ENCODE peak calls at places on chromosomes 2 and 18, in six cellular contexts. One of them, this sample, is unnamed. For H3K79me1, the result is how much of the 10 kb centered on the place peaks cover.

GRCh38 chr2:26580151-26580550 is 61.0 kb downstream of the CIB4 start:
- DNase-seq in IMR-90: no peak
- DNase-seq in H1: no peak
- DNase-seq in H9: peak
- DNase-seq in neuronal stem cell: no peak
- DNase-seq in trophoblast cell: no peak
- DNase-seq in this sample: no peak

GRCh38 chr2:96308248-96308647 is 2.9 kb upstream of the SNRNP200 start:
- DNase-seq in trophoblast cell: no peak
- DNase-seq in H1: no peak
- DNase-seq in IMR-90: no peak
- DNase-seq in H9: no peak
- DNase-seq in neuronal stem cell: no peak
- DNase-seq in this sample: no peak

GRCh38 chr2:16653083-16653375 is 12.6 kb downstream of the CYRIA start:
- DNase-seq in H9: no peak
- DNase-seq in IMR-90: no peak
- DNase-seq in neuronal stem cell: no peak
- DNase-seq in H1: no peak
- DNase-seq in trophoblast cell: no peak
- DNase-seq in this sample: no peak

GRCh38 chr2:37324786-37325624 is at the start of gene PRKD3:
- DNase-seq in H9: peak
- DNase-seq in H1: peak
- DNase-seq in trophoblast cell: peak
- DNase-seq in neuronal stem cell: no peak
- DNase-seq in IMR-90: peak
- DNase-seq in this sample: peak

GRCh38 chr18:13218376-13219011 is at the start of gene LDLRAD4:
- DNase-seq in H1: peak
- DNase-seq in neuronal stem cell: peak
- DNase-seq in H9: peak
- DNase-seq in IMR-90: no peak
- DNase-seq in trophoblast cell: peak
- DNase-seq in this sample: no peak

GRCh38 chr2:193963472-193964119 is 1693.4 kb upstream of the SLC39A10 start:
- DNase-seq in H9: no peak
- DNase-seq in trophoblast cell: peak
- DNase-seq in H1: peak
- DNase-seq in neuronal stem cell: no peak
- DNase-seq in IMR-90: no peak
- DNase-seq in this sample: peak

GRCh38 chr2:205706769-205707375 is 24.6 kb downstream of the NRP2 start:
- DNase-seq in trophoblast cell: peak
- DNase-seq in neuronal stem cell: no peak
- DNase-seq in H1: no peak
- DNase-seq in IMR-90: peak
- DNase-seq in H9: no peak
- DNase-seq in this sample: peak

GRCh38 chr2:27020337-27020948 is 12.3 kb upstream of the TMEM214 start:
- DNase-seq in H1: no peak
- DNase-seq in neuronal stem cell: no peak
- DNase-seq in IMR-90: no peak
- DNase-seq in trophoblast cell: no peak
- DNase-seq in H9: no peak
- DNase-seq in this sample: peak

GRCh38 chr2:181698230-181698629 is 17.9 kb upstream of the NEUROD1 start:
- DNase-seq in IMR-90: no peak
- DNase-seq in trophoblast cell: no peak
- DNase-seq in neuronal stem cell: no peak
- DNase-seq in H9: no peak
- DNase-seq in H1: no peak
- DNase-seq in this sample: no peak

GRCh38 chr2:72131916-72132841 is 15.5 kb downstream of the CYP26B1 start:
- DNase-seq in IMR-90: no peak
- DNase-seq in neuronal stem cell: no peak
- DNase-seq in H9: peak
- DNase-seq in trophoblast cell: no peak
- DNase-seq in H1: peak
- DNase-seq in this sample: no peak

GRCh38 chr18:48928787-48929186 is 22.0 kb downstream of the SMAD7 start:
- DNase-seq in IMR-90: peak
- DNase-seq in H1: no peak
- DNase-seq in neuronal stem cell: no peak
- DNase-seq in H9: no peak
- DNase-seq in trophoblast cell: no peak
- DNase-seq in this sample: peak

GRCh38 chr2:126971481-126972271 is 73.0 kb downstream of the TEX51 start:
- DNase-seq in H9: peak
- DNase-seq in H1: peak
- DNase-seq in neuronal stem cell: peak
- DNase-seq in IMR-90: peak
- DNase-seq in trophoblast cell: peak
- DNase-seq in this sample: peak

GRCh38 chr2:237541242-237541641 is 25.1 kb upstream of the PRLH start:
- DNase-seq in trophoblast cell: no peak
- DNase-seq in H1: no peak
- DNase-seq in H9: no peak
- DNase-seq in neuronal stem cell: peak
- DNase-seq in IMR-90: no peak
- DNase-seq in this sample: no peak

GRCh38 chr2:99864561-99865216 is 277.7 kb downstream of the AFF3 start:
- DNase-seq in neuronal stem cell: no peak
- DNase-seq in IMR-90: peak
- DNase-seq in H9: no peak
- DNase-seq in H1: no peak
- DNase-seq in trophoblast cell: no peak
- DNase-seq in this sample: no peak

GRCh38 chr2:15969214-15969613 is 28.9 kb downstream of the MYCN start:
- DNase-seq in neuronal stem cell: no peak
- DNase-seq in H1: no peak
- DNase-seq in H9: no peak
- DNase-seq in trophoblast cell: no peak
- DNase-seq in IMR-90: no peak
- DNase-seq in this sample: no peak

GRCh38 chr2:209985879-209986278 is 16.6 kb upstream of the RPE start:
- DNase-seq in H1: no peak
- DNase-seq in trophoblast cell: no peak
- DNase-seq in IMR-90: no peak
- DNase-seq in H9: no peak
- DNase-seq in neuronal stem cell: no peak
- DNase-seq in this sample: no peak

GRCh38 chr18:68436485-68436884 is 278.4 kb downstream of the TMX3 start:
- DNase-seq in trophoblast cell: peak
- DNase-seq in neuronal stem cell: no peak
- DNase-seq in H1: no peak
- DNase-seq in IMR-90: peak
- DNase-seq in H9: no peak
- DNase-seq in this sample: peak

GRCh38 chr18:36544036-36544725 is 246.7 kb downstream of the FHOD3 start:
- DNase-seq in H9: no peak
- DNase-seq in H1: no peak
- DNase-seq in neuronal stem cell: no peak
- DNase-seq in IMR-90: no peak
- DNase-seq in trophoblast cell: no peak
- DNase-seq in this sample: no peak

GRCh38 chr2:186891219-186891621 is 42.2 kb upstream of the ZSWIM2 start:
- DNase-seq in H1: no peak
- DNase-seq in H9: no peak
- DNase-seq in trophoblast cell: no peak
- DNase-seq in neuronal stem cell: no peak
- DNase-seq in IMR-90: no peak
- DNase-seq in this sample: peak

GRCh38 chr2:186883666-186884065 is 34.7 kb upstream of the ZSWIM2 start:
- DNase-seq in trophoblast cell: no peak
- DNase-seq in neuronal stem cell: no peak
- DNase-seq in IMR-90: no peak
- DNase-seq in H1: no peak
- DNase-seq in H9: no peak
- DNase-seq in this sample: peak

GRCh38 chr2:186889291-186889886 is 40.4 kb upstream of the ZSWIM2 start:
- DNase-seq in trophoblast cell: peak
- DNase-seq in H9: no peak
- DNase-seq in IMR-90: no peak
- DNase-seq in neuronal stem cell: no peak
- DNase-seq in H1: no peak
- DNase-seq in this sample: no peak

GRCh38 chr2:186884585-186884984 is 35.6 kb upstream of the ZSWIM2 start:
- DNase-seq in H9: no peak
- DNase-seq in trophoblast cell: no peak
- DNase-seq in neuronal stem cell: peak
- DNase-seq in IMR-90: no peak
- DNase-seq in H1: no peak
- DNase-seq in this sample: peak

DNA sequence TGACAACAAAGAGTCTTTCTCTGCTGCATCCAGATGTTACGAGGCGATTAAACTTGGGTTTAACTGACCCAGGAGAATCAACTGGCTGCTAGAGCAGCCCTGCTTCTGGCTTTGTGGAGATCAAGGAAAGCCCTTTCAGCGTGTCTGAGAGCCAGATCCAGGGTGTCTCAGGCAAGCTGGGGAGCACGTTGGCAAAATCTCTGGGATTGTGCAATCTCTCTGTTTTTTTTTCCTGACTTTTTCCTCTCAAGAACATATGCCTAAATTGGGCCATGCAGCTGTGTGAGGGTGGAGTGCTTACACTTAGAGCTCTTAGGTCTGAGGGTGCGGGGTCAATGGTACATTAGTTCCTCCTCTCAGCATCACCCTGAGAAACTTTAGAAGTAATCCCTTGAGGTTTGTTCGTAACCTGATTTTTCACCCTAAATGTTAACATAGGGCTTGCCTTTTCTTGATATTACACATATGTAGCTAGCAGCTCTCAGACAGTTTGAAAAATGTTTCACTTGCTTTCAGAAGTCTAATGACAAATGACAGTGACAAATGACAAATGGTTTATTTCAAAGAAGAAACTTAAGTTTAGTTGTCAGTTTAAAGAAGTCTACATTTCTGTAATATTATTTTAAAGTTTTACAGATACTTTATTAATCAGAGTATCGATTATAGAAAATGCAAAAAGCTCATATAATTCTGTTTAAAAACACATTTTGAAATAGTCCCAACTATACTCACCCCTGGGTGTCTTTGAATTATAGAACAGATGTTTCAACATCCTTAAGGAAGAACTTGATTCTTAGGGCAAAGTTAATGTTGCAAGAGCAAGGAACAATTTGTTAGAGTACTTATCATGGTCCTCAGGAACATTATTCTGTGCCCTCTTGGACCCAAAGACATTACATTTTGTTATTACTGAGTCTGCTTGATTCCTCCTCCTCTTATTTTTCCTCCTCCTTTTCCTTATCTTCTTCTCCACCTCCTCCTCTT is 38.4 kb upstream of the ZSWIM2 start:
- DNase-seq in IMR-90: no peak
- DNase-seq in trophoblast cell: no peak
- DNase-seq in neuronal stem cell: no peak
- DNase-seq in H9: no peak
- DNase-seq in H1: no peak
- DNase-seq in this sample: peak
- H2AFZ ChIP-seq in IMR-90: no peak
- H2AFZ ChIP-seq in trophoblast cell: no peak
- H2AFZ ChIP-seq in neuronal stem cell: peak
- H2AFZ ChIP-seq in H9: no peak
- H2AFZ ChIP-seq in H1: peak
- H2AFZ ChIP-seq in this sample: no peak

DNA sequence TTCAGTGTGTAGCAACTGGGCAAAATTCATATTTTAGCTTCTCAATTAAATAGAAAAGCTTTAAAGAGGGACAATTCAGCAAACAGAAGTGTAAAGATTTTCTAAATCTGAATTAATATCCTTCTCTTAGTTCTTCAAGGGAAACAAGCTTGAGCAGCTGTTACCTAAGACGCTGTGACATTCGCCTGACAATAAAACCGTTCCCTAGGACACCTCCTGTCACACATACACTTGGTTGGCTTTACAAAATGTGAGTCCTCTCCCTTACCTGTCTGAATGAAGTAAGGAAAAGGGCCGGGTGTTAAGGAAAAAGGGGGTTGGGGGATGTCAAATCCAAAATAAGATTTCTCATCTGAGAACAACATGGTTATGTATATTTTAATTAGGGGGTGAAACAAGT is 2.1 kb downstream of the SERTAD2 start:
- DNase-seq in H9: no peak
- DNase-seq in H1: no peak
- DNase-seq in trophoblast cell: no peak
- DNase-seq in neuronal stem cell: no peak
- DNase-seq in IMR-90: no peak
- DNase-seq in this sample: no peak
- H3K27ac ChIP-seq in H9: no peak
- H3K27ac ChIP-seq in H1: no peak
- H3K27ac ChIP-seq in trophoblast cell: no peak
- H3K27ac ChIP-seq in neuronal stem cell: no peak
- H3K27ac ChIP-seq in IMR-90: no peak
- H3K27ac ChIP-seq in this sample: no peak

DNA sequence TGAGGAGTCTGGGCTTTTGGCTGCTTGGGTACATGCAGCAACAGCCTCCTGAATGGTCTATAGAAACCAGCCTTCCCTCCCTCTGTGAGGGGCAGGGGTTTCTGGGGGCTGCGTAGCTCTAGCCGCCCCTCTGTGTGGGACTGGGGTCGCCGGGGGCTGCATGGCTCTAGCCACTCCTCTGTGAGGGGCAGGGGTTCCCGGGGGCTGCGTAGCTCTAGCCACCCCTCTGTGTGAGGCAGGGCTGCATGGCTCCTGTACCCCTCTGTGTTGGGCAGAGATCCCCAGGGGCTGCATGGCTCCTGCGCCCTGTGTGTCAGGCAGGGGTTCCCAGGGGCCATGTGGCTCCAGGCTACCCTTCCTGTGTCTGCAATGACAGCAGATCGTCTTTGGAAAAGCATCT is 17.6 kb downstream of the HS6ST1 start:
- DNase-seq in neuronal stem cell: no peak
- DNase-seq in H1: no peak
- DNase-seq in IMR-90: no peak
- DNase-seq in H9: no peak
- DNase-seq in trophoblast cell: no peak
- DNase-seq in this sample: no peak
- H3K79me1 ChIP-seq in neuronal stem cell: under half
- H3K79me1 ChIP-seq in H1: half or more
- H3K79me1 ChIP-seq in IMR-90: half or more
- H3K79me1 ChIP-seq in H9: under half
- H3K79me1 ChIP-seq in trophoblast cell: under half
- H3K79me1 ChIP-seq in this sample: under half

DNA sequence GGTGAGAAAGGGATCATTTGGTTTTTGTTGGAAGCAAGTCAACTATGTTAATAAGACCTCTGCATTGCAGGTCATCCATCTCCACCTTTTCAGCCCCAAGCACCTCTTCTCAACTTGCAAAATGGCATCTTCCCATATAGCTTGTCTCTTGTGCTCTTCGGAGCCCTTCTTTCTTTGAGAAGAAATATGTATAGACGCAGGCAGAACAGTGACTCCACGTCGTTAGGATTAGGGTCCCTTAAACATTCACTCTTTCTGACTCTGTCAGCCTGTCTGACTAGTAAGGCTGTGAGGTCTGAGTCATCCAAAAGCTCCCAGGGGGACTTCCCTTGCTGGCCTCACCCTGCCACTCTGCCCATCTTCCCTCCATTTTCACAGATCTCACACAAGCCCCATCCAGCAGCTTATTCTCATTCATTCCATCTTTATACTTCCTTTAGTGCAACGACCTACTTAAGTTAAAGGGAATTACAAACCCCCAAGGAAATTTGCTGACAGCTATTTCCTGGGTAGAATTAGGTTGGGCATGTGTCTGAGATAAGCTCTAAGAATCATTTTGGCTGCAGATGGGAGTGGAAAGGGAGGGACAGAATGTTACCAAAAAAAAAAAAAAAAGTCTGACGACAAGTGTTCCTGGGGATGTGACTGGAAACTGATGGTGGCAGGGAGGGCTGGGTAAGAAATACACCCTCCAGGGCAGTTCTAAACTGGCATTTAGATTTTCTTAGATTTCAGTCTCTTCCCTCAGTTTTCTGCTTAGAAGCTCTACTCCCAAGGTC is 37.7 kb upstream of the MEX3C start:
- DNase-seq in H1: no peak
- DNase-seq in IMR-90: no peak
- DNase-seq in H9: no peak
- DNase-seq in trophoblast cell: peak
- DNase-seq in neuronal stem cell: no peak
- DNase-seq in this sample: peak
- H2AFZ ChIP-seq in H1: peak
- H2AFZ ChIP-seq in IMR-90: no peak
- H2AFZ ChIP-seq in H9: no peak
- H2AFZ ChIP-seq in trophoblast cell: no peak
- H2AFZ ChIP-seq in neuronal stem cell: peak
- H2AFZ ChIP-seq in this sample: no peak

This sample was measured in mesenchymal stem cell.